ENCODE peak calls at places on chromosomes 4 and X, in ten cellular contexts. Q, A, N, P, S, U, D, H, J and K are unnamed samples. For H3K27me3, the result is how much of the 10 kb centered on the place peaks cover.

GRCh38 chrX:8811611-8812010 is 10.4 kb upstream of the FAM9A start:
- DNase-seq in S (no peak), D (no peak), H (no peak), N (no peak), P (no peak), U (no peak), A (no peak), Q (no peak), J (no peak), K (no peak)

GRCh38 chr4:1082215-1083182 is 30.9 kb downstream of the RNF212 start:
- DNase-seq in D (no peak), J (peak), U (no peak), N (peak), P (peak), H (no peak), S (peak), Q (peak), A (peak), K (no peak)

GRCh38 chr4:98641906-98642668 is 16.3 kb downstream of the TSPAN5 start:
- DNase-seq in U (no peak), Q (no peak), S (no peak), D (no peak), J (no peak), N (no peak), H (no peak), P (no peak), A (no peak), K (no peak)

GRCh38 chrX:93585661-93586060 is 87.7 kb downstream of the NAP1L3 start:
- DNase-seq in Q (no peak), A (no peak), H (no peak), D (no peak), P (no peak), S (no peak), U (no peak), J (no peak), N (no peak), K (no peak)

GRCh38 chr4:111650553-111651183 is 494.6 kb upstream of the FAM241A start:
- DNase-seq in J (no peak), D (no peak), Q (no peak), P (no peak), U (peak), A (no peak), H (no peak), S (no peak), N (no peak), K (no peak)

GRCh38 chrX:50036481-50036880 is 114.1 kb downstream of the CLCN5 start:
- DNase-seq in N (peak), J (no peak), A (no peak), P (no peak), S (no peak), H (no peak), D (no peak), Q (no peak), U (no peak), K (no peak)

GRCh38 chrX:48165246-48165645 is 31.3 kb downstream of the SSX5 start:
- DNase-seq in U (no peak), P (no peak), N (no peak), J (no peak), H (no peak), S (no peak), Q (no peak), A (no peak), D (no peak), K (no peak)

GRCh38 chrX:81257817-81258216 is 55.9 kb downstream of the SH3BGRL start:
- DNase-seq in Q (no peak), A (no peak), U (no peak), H (no peak), N (no peak), P (no peak), J (no peak), S (no peak), D (no peak), K (no peak)

GRCh38 chrX:68831405-68832100 is 2.7 kb downstream of the EFNB1 start:
- DNase-seq in P (no peak), U (peak), A (no peak), N (no peak), Q (peak), S (no peak), D (peak), J (no peak), H (no peak), K (peak)

GRCh38 chrX:125680366-125680765 is 360.7 kb downstream of the TEX13C start:
- DNase-seq in D (no peak), A (no peak), N (no peak), Q (no peak), U (no peak), J (no peak), S (no peak), H (no peak), P (no peak), K (no peak)

GRCh38 chrX:121014826-121015225 is 29.3 kb upstream of the CT47A1 start:
- DNase-seq in S (no peak), P (no peak), D (no peak), U (no peak), N (no peak), J (no peak), H (no peak), Q (no peak), A (no peak), K (no peak)

GRCh38 chr4:151917145-151917775 is 156.5 kb upstream of the GATB start:
- DNase-seq in D (no peak), J (no peak), P (no peak), S (no peak), Q (no peak), A (no peak), U (no peak), N (no peak), H (no peak), K (no peak)

GRCh38 chrX:154600962-154601374 is 16.0 kb downstream of the CTAG1A start:
- DNase-seq in A (no peak), Q (no peak), S (no peak), H (no peak), D (no peak), U (no peak), N (no peak), P (no peak), J (no peak), K (peak)

GRCh38 chr4:47744253-47744652 is 93.6 kb downstream of the CORIN start:
- DNase-seq in P (no peak), A (no peak), U (no peak), N (no peak), D (no peak), S (no peak), Q (no peak), J (no peak), H (no peak), K (no peak)

GRCh38 chr4:7462509-7462971 is 27.8 kb upstream of the PSAPL1 start:
- DNase-seq in D (no peak), P (no peak), A (no peak), Q (no peak), U (peak), S (no peak), H (peak), J (peak), N (no peak), K (peak)

GRCh38 chr4:135739354-135739753 is 1537.8 kb upstream of the PABPC4L start:
- DNase-seq in H (no peak), Q (no peak), D (no peak), P (no peak), J (no peak), A (no peak), N (no peak), U (no peak), S (no peak), K (no peak)

GRCh38 chr4:98504091-98504490 is 154.3 kb downstream of the TSPAN5 start:
- DNase-seq in Q (no peak), H (no peak), J (no peak), D (no peak), A (no peak), U (no peak), N (no peak), P (no peak), S (no peak), K (no peak)

DNA sequence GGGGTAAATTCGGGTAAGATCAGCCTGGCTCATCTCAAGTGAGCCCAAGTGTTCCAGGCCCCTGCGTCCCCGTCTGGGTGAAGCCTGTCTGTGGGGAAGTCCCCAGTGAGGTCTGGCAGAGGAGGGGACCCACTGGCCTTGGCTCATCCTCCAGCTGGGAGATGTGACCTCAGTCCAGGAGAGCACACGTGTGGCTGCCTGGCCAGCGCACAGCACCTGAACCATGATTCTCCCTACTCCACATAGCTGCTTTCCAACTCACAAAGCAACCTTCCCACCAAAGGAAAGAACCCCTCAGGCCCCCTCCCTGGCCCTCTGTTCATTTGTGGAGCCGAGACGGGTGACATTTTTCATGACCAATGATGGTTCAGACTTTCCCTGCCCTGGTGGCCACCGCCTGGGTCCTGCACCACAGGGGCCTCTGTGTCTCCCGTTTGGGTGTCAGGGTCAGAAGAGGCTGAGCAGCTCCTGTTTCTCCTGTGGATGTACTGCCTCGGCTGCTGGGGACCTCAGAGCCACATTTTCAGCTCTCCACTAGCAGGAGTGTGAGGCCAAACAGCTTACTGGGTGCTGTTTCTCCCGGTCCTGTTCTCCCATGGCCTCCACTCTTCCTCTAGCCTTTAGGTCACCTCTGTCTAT is 111.4 kb downstream of the CPZ start:
- DNase-seq in D (peak), Q (peak), J (peak), U (no peak), P (no peak), H (no peak), S (peak), A (no peak), N (no peak), K (no peak)
- H3K27me3 ChIP-seq in D (under half), Q (half or more), J (under half), U (under half), P (under half), H (under half), S (under half), A (under half), N (under half), K (under half)

DNA sequence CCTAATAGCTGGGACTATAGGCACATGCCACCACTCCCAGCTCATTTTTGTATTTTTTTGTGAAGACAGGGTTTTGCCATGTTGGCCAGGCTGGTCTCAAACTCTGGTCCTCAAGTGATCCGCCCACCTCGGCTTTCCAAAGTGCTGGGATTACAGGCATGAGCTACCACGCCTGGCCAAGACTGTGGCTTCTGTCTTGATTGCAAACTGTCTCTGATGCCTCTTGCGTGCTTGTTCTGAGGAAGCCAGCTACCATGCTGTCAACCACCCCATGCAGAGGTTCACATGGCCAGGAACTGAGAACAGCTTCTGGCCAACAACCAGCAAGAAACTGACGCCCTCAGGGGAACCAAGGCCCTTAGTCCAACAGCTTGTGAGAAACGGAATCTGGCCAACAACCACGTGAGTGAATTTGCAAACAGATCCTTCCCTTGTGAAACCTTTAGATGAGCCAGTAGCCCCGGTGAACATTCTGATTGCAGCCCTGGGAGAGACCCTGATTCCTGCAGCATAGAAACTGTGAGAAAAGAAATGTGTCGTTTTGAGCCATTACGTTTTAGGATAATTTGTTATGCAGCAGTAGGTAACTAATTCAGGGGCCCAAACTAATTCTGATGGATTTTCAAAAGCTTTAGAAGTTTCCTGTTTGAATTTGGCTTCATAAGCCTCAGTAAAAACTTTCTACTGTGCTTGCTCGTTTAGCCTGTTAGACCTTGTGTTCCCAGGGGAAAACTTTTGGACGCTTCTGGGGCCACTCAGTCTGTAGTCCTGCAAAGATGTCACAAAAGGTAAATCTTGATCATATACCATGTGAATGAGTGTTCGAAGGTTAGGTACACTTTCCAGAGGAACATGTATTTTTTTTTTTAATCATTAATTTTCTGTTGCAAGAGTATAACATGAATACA is 71.0 kb downstream of the SUPT20HL2 start:
- DNase-seq in D (no peak), H (no peak), Q (peak), N (no peak), U (no peak), J (peak), P (peak), A (peak), S (no peak), K (peak)
- TF ChIP-seq POLR2AphosphoS5 in D (no peak), H (no peak), Q (no peak), N (no peak), U (no peak), J (no peak), P (no peak), A (no peak), S (peak), K (no peak)

GRCh38 chr4:3816256-3816825 is 50.2 kb downstream of the ADRA2C start:
- DNase-seq in U (no peak), J (no peak), Q (no peak), D (no peak), S (no peak), P (no peak), A (no peak), N (no peak), H (no peak), K (no peak)
- H3K27me3 ChIP-seq in U (under half), J (under half), Q (under half), D (under half), S (under half), P (under half), A (under half), N (under half), H (under half), K (under half)

DNA sequence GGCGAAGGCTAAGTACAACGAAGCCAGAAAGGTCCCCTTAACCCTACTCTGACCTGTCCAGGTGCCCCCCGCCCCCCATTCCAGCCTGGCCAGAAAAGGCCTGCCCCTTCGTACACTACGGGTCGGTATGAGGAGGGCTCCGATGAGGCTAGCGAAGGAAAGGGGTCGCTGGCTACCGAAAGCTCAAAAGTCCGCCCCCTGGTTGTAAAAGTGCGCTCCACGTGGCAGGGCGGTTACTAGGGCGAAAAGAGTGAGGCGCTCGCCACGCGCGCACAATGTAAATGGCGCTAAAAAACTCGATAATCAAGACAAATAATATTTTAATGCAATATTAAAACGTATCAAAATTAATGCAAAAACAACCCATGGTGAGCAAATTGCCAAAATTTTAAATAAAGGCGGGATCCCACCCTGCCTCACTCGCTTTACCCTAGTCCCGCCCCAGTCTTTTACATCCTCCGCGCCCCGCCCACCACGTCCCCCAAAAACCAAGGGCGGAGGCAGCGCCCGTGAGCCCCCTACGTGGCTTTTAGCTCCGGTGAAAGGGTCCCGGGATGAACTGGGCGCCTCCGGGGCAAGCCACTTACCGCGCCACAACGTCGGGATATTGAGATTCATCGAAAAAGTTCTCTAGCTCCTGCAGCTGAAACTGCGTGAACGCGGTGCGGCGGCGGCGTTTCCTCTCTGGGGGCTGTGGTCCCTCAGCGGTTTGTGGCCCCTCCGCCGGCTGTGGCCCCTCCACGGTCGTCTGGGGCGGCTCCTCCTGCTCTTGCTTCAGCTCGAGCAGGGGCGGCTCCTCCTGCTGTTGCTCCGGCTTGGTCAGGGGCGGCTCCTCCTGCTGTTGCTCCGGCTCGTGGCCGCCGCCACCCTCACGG is 929 bp downstream of the ESX1 start:
- DNase-seq in Q (no peak), S (no peak), J (no peak), A (no peak), D (peak), P (no peak), U (peak), N (no peak), H (no peak), K (no peak)
- TF ChIP-seq POLR2AphosphoS5 in Q (no peak), S (no peak), J (no peak), A (no peak), D (no peak), P (no peak), U (no peak), N (no peak), H (no peak), K (no peak)